ENCODE peak calls at places on chromosomes 13 and 19, in four cellular contexts. D, J, E and Q are unnamed samples.

GRCh38 chr13:105153626-105154025 is 1381.8 kb downstream of the EFNB2 start:
- DNase-seq in D (no peak), J (no peak), E (no peak), Q (no peak)

GRCh38 chr13:109968876-109969577 is 182.6 kb upstream of the IRS2 start:
- DNase-seq in D (no peak), J (no peak), E (no peak), Q (no peak)

GRCh38 chr19:14407889-14408640 is 11.1 kb downstream of the DDX39A start:
- DNase-seq in D (no peak), J (peak), E (no peak), Q (no peak)

GRCh38 chr19:46975918-46976782 is 43.5 kb upstream of the NPAS1 start:
- DNase-seq in D (peak), J (peak), E (peak), Q (peak)

GRCh38 chr19:17282488-17283256 is 971 bp downstream of the ANKLE1 start:
- DNase-seq in D (no peak), J (peak), E (peak), Q (peak)

GRCh38 chr19:808176-808741 is 11.0 kb downstream of the PTBP1 start:
- DNase-seq in D (no peak), J (no peak), E (no peak), Q (no peak)

GRCh38 chr19:56595548-56595899 is 422 bp downstream of the ZNF71 start:
- DNase-seq in D (no peak), J (no peak), E (no peak), Q (no peak)

GRCh38 chr19:13215572-13216380 is 65.6 kb downstream of the IER2 start:
- DNase-seq in D (no peak), J (peak), E (no peak), Q (no peak)

GRCh38 chr13:21663197-21663596 is 7.7 kb upstream of the FGF9 start:
- DNase-seq in D (no peak), J (peak), E (no peak), Q (no peak)

GRCh38 chr19:56838930-56839664 is 1.4 kb downstream of the PEG3 start:
- DNase-seq in D (no peak), J (peak), E (no peak), Q (peak)

GRCh38 chr19:56211718-56212117 is 9.6 kb downstream of the ZSCAN5C start:
- DNase-seq in D (no peak), J (no peak), E (peak), Q (no peak)

GRCh38 chr13:25692156-25692555 is 320.4 kb downstream of the ATP8A2 start:
- DNase-seq in D (no peak), J (no peak), E (no peak), Q (no peak)

GRCh38 chr13:113061271-113061625 is 44.3 kb upstream of the F7 start:
- DNase-seq in D (no peak), J (no peak), E (no peak), Q (no peak)

GRCh38 chr19:33279430-33280350 is 22.6 kb downstream of the CEBPA start:
- DNase-seq in D (no peak), J (peak), E (no peak), Q (no peak)

GRCh38 chr13:97139704-97140103 is 82.4 kb upstream of the MBNL2 start:
- DNase-seq in D (no peak), J (no peak), E (no peak), Q (no peak)

GRCh38 chr13:83350569-83350968 is 531.7 kb downstream of the SLITRK1 start:
- DNase-seq in D (no peak), J (no peak), E (no peak), Q (peak)
- TF ChIP-seq RNF2 in D (no peak), J (no peak), E (no peak), Q (no peak)

DNA sequence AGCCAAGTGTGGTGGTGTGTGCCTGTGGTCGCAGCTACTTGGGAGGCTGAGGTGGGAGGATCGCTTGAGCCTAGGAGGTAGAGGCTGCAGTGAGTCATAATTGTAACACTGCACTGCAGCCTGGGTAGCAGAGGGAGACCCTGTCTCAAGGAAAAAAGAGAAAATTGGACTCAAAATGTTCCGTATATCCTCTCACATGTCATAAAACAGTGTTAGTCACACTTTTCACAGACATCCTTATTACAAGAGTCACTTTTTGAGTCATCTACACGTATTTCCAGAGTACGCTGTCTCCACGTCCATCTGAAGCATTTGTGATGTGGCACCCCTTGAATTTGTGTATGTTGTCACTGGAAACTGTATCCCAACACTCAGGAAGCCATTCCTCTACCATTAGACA is 133.0 kb downstream of the SIPA1L3 start:
- DNase-seq in D (no peak), J (no peak), E (no peak), Q (peak)
- TF ChIP-seq CEBPB in D (no peak), J (no peak), E (no peak), Q (no peak)

GRCh38 chr19:23002690-23003422 is at the start of gene ZNF728:
- DNase-seq in D (no peak), J (no peak), E (peak), Q (no peak)
- TF ChIP-seq MAX in D (no peak), J (no peak), E (no peak), Q (no peak)

GRCh38 chr13:50460366-50460765 is 383.1 kb downstream of the DLEU7 start:
- DNase-seq in D (no peak), J (no peak), E (peak), Q (no peak)

GRCh38 chr13:50456111-50456510 is 387.4 kb downstream of the DLEU7 start:
- DNase-seq in D (no peak), J (no peak), E (no peak), Q (no peak)

GRCh38 chr13:50459658-50460057 is 383.8 kb downstream of the DLEU7 start:
- DNase-seq in D (no peak), J (no peak), E (no peak), Q (no peak)

GRCh38 chr13:50459046-50459445 is 384.4 kb downstream of the DLEU7 start:
- DNase-seq in D (no peak), J (no peak), E (no peak), Q (no peak)

GRCh38 chr13:50457430-50458393 is 385.8 kb downstream of the DLEU7 start:
- DNase-seq in D (no peak), J (no peak), E (no peak), Q (peak)
- TF ChIP-seq RNF2 in D (no peak), J (no peak), E (no peak), Q (no peak)